ENCODE peak calls at places on chromosomes 6 and 20, in ten cellular contexts. One of them, this sample, is unnamed. For H3K27me3, the result is how much of the 10 kb centered on the place peaks cover.

GRCh38 chr20:35947489-35947888 is 6.8 kb downstream of the SCAND1 start:
- DNase-seq in tibial artery: no peak
- DNase-seq in prostate gland: no peak
- DNase-seq in neural progenitor cell: peak
- DNase-seq in sigmoid colon: no peak
- DNase-seq in left lung: no peak
- DNase-seq in heart right ventricle: no peak
- DNase-seq in ovary: no peak
- DNase-seq in naive thymus-derived CD4-positive, alpha-beta T cell: no peak
- DNase-seq in IMR-90: peak
- DNase-seq in this sample: no peak

GRCh38 chr6:167559675-167560479 is 235.0 kb downstream of the TTLL2 start:
- DNase-seq in IMR-90: no peak
- DNase-seq in naive thymus-derived CD4-positive, alpha-beta T cell: no peak
- DNase-seq in tibial artery: no peak
- DNase-seq in neural progenitor cell: peak
- DNase-seq in sigmoid colon: peak
- DNase-seq in ovary: no peak
- DNase-seq in prostate gland: no peak
- DNase-seq in heart right ventricle: no peak
- DNase-seq in left lung: no peak
- DNase-seq in this sample: no peak

GRCh38 chr6:161917645-161918044 is 643.8 kb upstream of the AGPAT4 start:
- DNase-seq in prostate gland: no peak
- DNase-seq in ovary: no peak
- DNase-seq in heart right ventricle: no peak
- DNase-seq in sigmoid colon: no peak
- DNase-seq in naive thymus-derived CD4-positive, alpha-beta T cell: no peak
- DNase-seq in IMR-90: no peak
- DNase-seq in neural progenitor cell: no peak
- DNase-seq in tibial artery: no peak
- DNase-seq in left lung: no peak
- DNase-seq in this sample: no peak

GRCh38 chr6:11974089-11974488 is 38.0 kb upstream of the HIVEP1 start:
- DNase-seq in left lung: no peak
- DNase-seq in IMR-90: peak
- DNase-seq in heart right ventricle: no peak
- DNase-seq in neural progenitor cell: no peak
- DNase-seq in ovary: no peak
- DNase-seq in sigmoid colon: no peak
- DNase-seq in prostate gland: no peak
- DNase-seq in naive thymus-derived CD4-positive, alpha-beta T cell: no peak
- DNase-seq in tibial artery: no peak
- DNase-seq in this sample: no peak

GRCh38 chr6:20660534-20660933 is 126.3 kb downstream of the CDKAL1 start:
- DNase-seq in neural progenitor cell: no peak
- DNase-seq in heart right ventricle: no peak
- DNase-seq in naive thymus-derived CD4-positive, alpha-beta T cell: no peak
- DNase-seq in left lung: no peak
- DNase-seq in ovary: no peak
- DNase-seq in prostate gland: no peak
- DNase-seq in sigmoid colon: no peak
- DNase-seq in tibial artery: no peak
- DNase-seq in IMR-90: no peak
- DNase-seq in this sample: no peak

GRCh38 chr6:150490586-150490985 is 109.1 kb upstream of the PLEKHG1 start:
- DNase-seq in prostate gland: no peak
- DNase-seq in left lung: no peak
- DNase-seq in naive thymus-derived CD4-positive, alpha-beta T cell: no peak
- DNase-seq in IMR-90: no peak
- DNase-seq in tibial artery: no peak
- DNase-seq in heart right ventricle: no peak
- DNase-seq in sigmoid colon: no peak
- DNase-seq in ovary: no peak
- DNase-seq in neural progenitor cell: no peak
- DNase-seq in this sample: no peak

GRCh38 chr20:14712302-14712739 is 374.9 kb upstream of the FLRT3 start:
- DNase-seq in heart right ventricle: no peak
- DNase-seq in sigmoid colon: no peak
- DNase-seq in IMR-90: peak
- DNase-seq in left lung: no peak
- DNase-seq in tibial artery: no peak
- DNase-seq in ovary: no peak
- DNase-seq in prostate gland: peak
- DNase-seq in neural progenitor cell: peak
- DNase-seq in naive thymus-derived CD4-positive, alpha-beta T cell: no peak
- DNase-seq in this sample: no peak

GRCh38 chr6:99905209-99906106 is 88.6 kb downstream of the MCHR2 start:
- DNase-seq in prostate gland: no peak
- DNase-seq in left lung: no peak
- DNase-seq in IMR-90: peak
- DNase-seq in neural progenitor cell: peak
- DNase-seq in heart right ventricle: no peak
- DNase-seq in naive thymus-derived CD4-positive, alpha-beta T cell: peak
- DNase-seq in tibial artery: no peak
- DNase-seq in sigmoid colon: no peak
- DNase-seq in ovary: no peak
- DNase-seq in this sample: no peak

GRCh38 chr6:44192428-44193041 is 24.2 kb upstream of the MYMX start:
- DNase-seq in IMR-90: no peak
- DNase-seq in naive thymus-derived CD4-positive, alpha-beta T cell: no peak
- DNase-seq in prostate gland: no peak
- DNase-seq in ovary: no peak
- DNase-seq in sigmoid colon: no peak
- DNase-seq in tibial artery: no peak
- DNase-seq in heart right ventricle: no peak
- DNase-seq in left lung: no peak
- DNase-seq in neural progenitor cell: peak
- DNase-seq in this sample: no peak

GRCh38 chr20:23661002-23661429 is 23.3 kb upstream of the CST3 start:
- DNase-seq in neural progenitor cell: no peak
- DNase-seq in sigmoid colon: no peak
- DNase-seq in prostate gland: no peak
- DNase-seq in IMR-90: no peak
- DNase-seq in naive thymus-derived CD4-positive, alpha-beta T cell: no peak
- DNase-seq in left lung: no peak
- DNase-seq in tibial artery: no peak
- DNase-seq in ovary: no peak
- DNase-seq in heart right ventricle: no peak
- DNase-seq in this sample: no peak

GRCh38 chr20:32820698-32821378 is 1.1 kb downstream of the MAPRE1 start:
- DNase-seq in neural progenitor cell: peak
- DNase-seq in sigmoid colon: peak
- DNase-seq in left lung: peak
- DNase-seq in tibial artery: no peak
- DNase-seq in IMR-90: no peak
- DNase-seq in naive thymus-derived CD4-positive, alpha-beta T cell: no peak
- DNase-seq in ovary: peak
- DNase-seq in heart right ventricle: no peak
- DNase-seq in prostate gland: no peak
- DNase-seq in this sample: no peak

GRCh38 chr20:32823737-32824588 is 4.2 kb downstream of the MAPRE1 start:
- DNase-seq in prostate gland: no peak
- DNase-seq in heart right ventricle: no peak
- DNase-seq in sigmoid colon: no peak
- DNase-seq in neural progenitor cell: no peak
- DNase-seq in tibial artery: no peak
- DNase-seq in naive thymus-derived CD4-positive, alpha-beta T cell: no peak
- DNase-seq in ovary: no peak
- DNase-seq in left lung: no peak
- DNase-seq in IMR-90: peak
- DNase-seq in this sample: no peak

GRCh38 chr20:32820000-32820697 is 395 bp downstream of the MAPRE1 start:
- DNase-seq in ovary: peak
- DNase-seq in heart right ventricle: peak
- DNase-seq in prostate gland: peak
- DNase-seq in IMR-90: peak
- DNase-seq in neural progenitor cell: peak
- DNase-seq in left lung: no peak
- DNase-seq in sigmoid colon: no peak
- DNase-seq in tibial artery: peak
- DNase-seq in naive thymus-derived CD4-positive, alpha-beta T cell: peak
- DNase-seq in this sample: peak

GRCh38 chr20:32822189-32822588 is 2.4 kb downstream of the MAPRE1 start:
- DNase-seq in IMR-90: no peak
- DNase-seq in tibial artery: no peak
- DNase-seq in prostate gland: no peak
- DNase-seq in neural progenitor cell: no peak
- DNase-seq in heart right ventricle: no peak
- DNase-seq in ovary: no peak
- DNase-seq in left lung: no peak
- DNase-seq in naive thymus-derived CD4-positive, alpha-beta T cell: no peak
- DNase-seq in sigmoid colon: no peak
- DNase-seq in this sample: no peak

DNA sequence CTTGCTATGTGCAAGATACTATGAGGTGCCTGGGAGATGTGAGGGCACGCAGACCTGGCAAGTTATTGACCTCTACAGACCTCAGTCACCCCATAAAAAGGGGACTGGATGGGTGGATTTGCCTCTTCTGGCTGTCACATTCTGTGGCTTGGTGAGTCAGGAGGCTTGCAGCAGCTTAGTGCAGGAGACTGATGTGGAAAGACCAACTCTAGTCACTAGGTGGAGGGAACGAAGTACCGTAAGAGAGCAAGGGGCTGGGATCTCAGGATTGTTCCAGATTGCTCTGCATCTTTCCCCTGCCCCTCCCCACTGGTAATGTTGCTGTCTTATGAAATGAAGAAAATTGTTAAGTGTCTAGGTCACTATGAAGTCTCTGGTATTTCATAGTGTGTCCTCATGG is 3.3 kb downstream of the MAPRE1 start:
- DNase-seq in neural progenitor cell: peak
- DNase-seq in tibial artery: peak
- DNase-seq in left lung: no peak
- DNase-seq in ovary: no peak
- DNase-seq in sigmoid colon: no peak
- DNase-seq in IMR-90: peak
- DNase-seq in prostate gland: no peak
- DNase-seq in heart right ventricle: no peak
- DNase-seq in naive thymus-derived CD4-positive, alpha-beta T cell: no peak
- DNase-seq in this sample: peak
- H3K4me3 ChIP-seq in neural progenitor cell: no peak
- H3K4me3 ChIP-seq in tibial artery: no peak
- H3K4me3 ChIP-seq in left lung: no peak
- H3K4me3 ChIP-seq in ovary: no peak
- H3K4me3 ChIP-seq in sigmoid colon: no peak
- H3K4me3 ChIP-seq in IMR-90: no peak
- H3K4me3 ChIP-seq in prostate gland: no peak
- H3K4me3 ChIP-seq in heart right ventricle: no peak
- H3K4me3 ChIP-seq in naive thymus-derived CD4-positive, alpha-beta T cell: no peak
- H3K4me3 ChIP-seq in this sample: no peak

GRCh38 chr20:64111841-64112641 is 4.7 kb upstream of the NPBWR2 start:
- DNase-seq in neural progenitor cell: no peak
- DNase-seq in tibial artery: no peak
- DNase-seq in ovary: no peak
- DNase-seq in IMR-90: no peak
- DNase-seq in heart right ventricle: no peak
- DNase-seq in naive thymus-derived CD4-positive, alpha-beta T cell: no peak
- DNase-seq in sigmoid colon: peak
- DNase-seq in prostate gland: no peak
- DNase-seq in left lung: peak
- DNase-seq in this sample: no peak
- H3K27ac ChIP-seq in neural progenitor cell: no peak
- H3K27ac ChIP-seq in tibial artery: no peak
- H3K27ac ChIP-seq in ovary: no peak
- H3K27ac ChIP-seq in IMR-90: no peak
- H3K27ac ChIP-seq in heart right ventricle: no peak
- H3K27ac ChIP-seq in naive thymus-derived CD4-positive, alpha-beta T cell: no peak
- H3K27ac ChIP-seq in sigmoid colon: no peak
- H3K27ac ChIP-seq in prostate gland: no peak
- H3K27ac ChIP-seq in left lung: no peak
- H3K27ac ChIP-seq in this sample: no peak

DNA sequence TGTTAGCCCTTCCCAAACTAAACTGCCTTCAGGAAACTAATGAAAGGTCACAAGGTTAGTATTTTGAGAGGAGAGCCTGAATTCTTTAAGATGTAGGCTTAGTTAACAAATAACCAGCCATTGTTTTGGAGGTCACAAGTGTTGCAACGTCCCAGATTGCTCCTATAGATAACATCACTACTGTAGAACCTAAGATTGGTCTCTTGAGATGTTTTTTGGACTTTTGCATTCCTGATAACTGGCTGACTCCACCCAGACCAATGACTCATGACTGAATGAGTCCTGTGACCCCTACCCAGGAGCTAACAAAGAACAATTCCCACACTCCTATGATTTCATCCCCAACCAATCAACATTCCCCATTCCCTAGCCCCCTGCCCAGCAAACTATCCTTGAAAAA is 178.8 kb downstream of the SCP2D1 start:
- DNase-seq in heart right ventricle: no peak
- DNase-seq in neural progenitor cell: no peak
- DNase-seq in tibial artery: no peak
- DNase-seq in naive thymus-derived CD4-positive, alpha-beta T cell: no peak
- DNase-seq in IMR-90: no peak
- DNase-seq in ovary: no peak
- DNase-seq in prostate gland: no peak
- DNase-seq in sigmoid colon: no peak
- DNase-seq in left lung: no peak
- DNase-seq in this sample: no peak
- H3K27me3 ChIP-seq in heart right ventricle: under half
- H3K27me3 ChIP-seq in neural progenitor cell: under half
- H3K27me3 ChIP-seq in tibial artery: under half
- H3K27me3 ChIP-seq in naive thymus-derived CD4-positive, alpha-beta T cell: under half
- H3K27me3 ChIP-seq in IMR-90: under half
- H3K27me3 ChIP-seq in ovary: under half
- H3K27me3 ChIP-seq in prostate gland: under half
- H3K27me3 ChIP-seq in sigmoid colon: under half
- H3K27me3 ChIP-seq in left lung: under half
- H3K27me3 ChIP-seq in this sample: under half

DNA sequence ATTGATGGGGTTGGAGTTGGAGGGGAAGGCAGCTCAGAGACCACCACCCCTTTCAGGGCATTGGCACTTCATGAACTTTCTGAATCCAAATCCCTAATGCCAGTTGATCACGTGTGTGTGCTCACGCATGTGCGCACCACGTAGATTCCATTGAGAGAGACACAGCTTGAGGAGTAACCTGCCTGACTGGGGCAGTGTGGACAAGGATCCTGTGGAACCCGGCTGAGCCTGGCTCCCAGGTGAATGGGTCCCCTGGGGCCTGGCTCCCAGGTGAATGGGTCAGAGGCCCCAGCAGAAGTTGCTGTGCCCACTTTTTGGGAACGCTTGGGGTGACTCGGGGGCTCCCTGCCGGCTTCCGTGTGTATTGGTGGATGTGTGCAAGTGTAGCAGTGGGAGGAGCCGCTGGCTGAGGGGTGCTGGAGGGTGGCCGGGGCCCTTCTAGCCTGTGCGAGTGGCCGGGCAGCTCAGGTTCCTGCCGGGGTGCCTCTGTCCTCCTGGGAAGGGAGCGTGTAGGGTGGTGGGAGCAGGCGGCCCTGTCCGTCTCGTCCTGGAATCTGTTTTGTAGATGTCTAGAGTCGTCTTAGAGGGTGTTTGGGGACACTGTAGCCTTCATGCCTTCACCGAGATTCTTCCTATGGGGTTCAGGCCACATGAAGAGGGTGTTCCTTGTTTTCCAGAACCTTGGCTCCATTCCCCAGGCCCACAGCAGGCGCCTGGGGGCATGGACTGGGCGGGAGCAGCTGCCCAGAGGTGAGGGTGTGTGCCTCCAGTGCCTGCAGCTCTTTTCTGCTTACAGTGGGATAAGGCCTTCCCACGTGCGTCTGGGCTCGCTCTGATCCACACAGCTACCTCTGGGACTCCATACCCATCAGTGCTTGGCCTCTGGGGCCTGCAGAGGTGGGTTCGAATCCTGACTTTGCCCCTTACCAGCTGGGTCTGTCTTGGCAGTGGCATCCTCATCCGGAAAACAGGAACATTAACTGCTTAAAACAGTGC is 3.2 kb downstream of the RBM38 start:
- DNase-seq in tibial artery: no peak
- DNase-seq in heart right ventricle: no peak
- DNase-seq in ovary: peak
- DNase-seq in left lung: peak
- DNase-seq in prostate gland: no peak
- DNase-seq in neural progenitor cell: no peak
- DNase-seq in naive thymus-derived CD4-positive, alpha-beta T cell: no peak
- DNase-seq in sigmoid colon: peak
- DNase-seq in IMR-90: no peak
- DNase-seq in this sample: peak
- H3K4me3 ChIP-seq in tibial artery: no peak
- H3K4me3 ChIP-seq in heart right ventricle: no peak
- H3K4me3 ChIP-seq in ovary: peak
- H3K4me3 ChIP-seq in left lung: no peak
- H3K4me3 ChIP-seq in prostate gland: no peak
- H3K4me3 ChIP-seq in neural progenitor cell: no peak
- H3K4me3 ChIP-seq in naive thymus-derived CD4-positive, alpha-beta T cell: peak
- H3K4me3 ChIP-seq in sigmoid colon: peak
- H3K4me3 ChIP-seq in IMR-90: no peak
- H3K4me3 ChIP-seq in this sample: peak